ENCODE peak calls at places on chromosomes 6 and 20, in nine cellular contexts. L is heart right ventricle, O is right lobe of liver, I is pancreas, R is right atrium auricular region, B is cardiac muscle cell, Z is lung, K is stomach, C is IMR-90. A is an unnamed sample.

GRCh38 chr6:45959534-45960195 is 56.0 kb downstream of the CLIC5 start:
- DNase-seq in L (no peak), O (no peak), I (no peak), R (no peak), B (peak), Z (no peak), K (no peak), C (no peak), A (peak)

GRCh38 chr6:49826743-49827406 is 39.5 kb downstream of the CRISP1 start:
- DNase-seq in L (no peak), O (no peak), I (no peak), R (no peak), B (no peak), Z (no peak), K (no peak), C (no peak), A (no peak)

GRCh38 chr6:89611666-89612065 is 26.9 kb downstream of the LYRM2 start:
- DNase-seq in L (no peak), O (no peak), I (no peak), R (no peak), B (no peak), Z (no peak), K (no peak), C (peak), A (no peak)

GRCh38 chr20:24461848-24462247 is 7.6 kb upstream of the SYNDIG1 start:
- DNase-seq in L (no peak), O (no peak), I (no peak), R (no peak), B (no peak), Z (no peak), K (no peak), C (no peak), A (no peak)

GRCh38 chr6:32607263-32607987 is 17.8 kb upstream of the HLA-DRB1 start:
- DNase-seq in L (no peak), O (no peak), I (no peak), R (no peak), B (no peak), Z (no peak), K (no peak), C (no peak), A (no peak)

GRCh38 chr20:52167232-52167840 is 24.2 kb downstream of the ZFP64 start:
- DNase-seq in L (no peak), O (no peak), I (no peak), R (no peak), B (no peak), Z (no peak), K (no peak), C (no peak), A (no peak)

GRCh38 chr6:106177786-106178185 is 91.7 kb downstream of the PRDM1 start:
- DNase-seq in L (no peak), O (no peak), I (no peak), R (no peak), B (no peak), Z (no peak), K (no peak), C (no peak), A (no peak)

GRCh38 chr6:44646355-44646754 is 258.8 kb downstream of the CDC5L start:
- DNase-seq in L (no peak), O (no peak), I (no peak), R (no peak), B (no peak), Z (no peak), K (no peak), C (peak), A (no peak)

GRCh38 chr6:162856885-162857284 is 129.1 kb downstream of the PACRG start:
- DNase-seq in L (no peak), O (no peak), I (peak), R (no peak), B (peak), Z (no peak), K (no peak), C (peak), A (peak)

GRCh38 chr6:40727272-40727671 is 140.1 kb upstream of the LRFN2 start:
- DNase-seq in L (no peak), O (no peak), I (no peak), R (no peak), B (no peak), Z (no peak), K (no peak), C (no peak), A (no peak)

GRCh38 chr6:42251500-42251899 is 33.8 kb upstream of the MRPS10 start:
- DNase-seq in L (no peak), O (no peak), I (no peak), R (no peak), B (no peak), Z (no peak), K (no peak), C (peak), A (no peak)

GRCh38 chr6:12113190-12113578 is 101.1 kb downstream of the HIVEP1 start:
- DNase-seq in L (no peak), O (no peak), I (no peak), R (no peak), B (no peak), Z (no peak), K (no peak), C (peak), A (no peak)

GRCh38 chr20:44576297-44576696 is 6.1 kb upstream of the PKIG start:
- DNase-seq in L (no peak), O (no peak), I (no peak), R (no peak), B (no peak), Z (no peak), K (no peak), C (peak), A (no peak)

GRCh38 chr6:35181933-35182612 is 31.7 kb upstream of the SCUBE3 start:
- DNase-seq in L (peak), O (no peak), I (no peak), R (peak), B (no peak), Z (peak), K (peak), C (peak), A (no peak)

GRCh38 chr6:119497988-119498727 is 148.6 kb upstream of the MAN1A1 start:
- DNase-seq in L (no peak), O (no peak), I (no peak), R (no peak), B (no peak), Z (no peak), K (no peak), C (no peak), A (no peak)

GRCh38 chr20:46006031-46006430 is 2.7 kb upstream of the MMP9 start:
- DNase-seq in L (no peak), O (no peak), I (no peak), R (no peak), B (no peak), Z (no peak), K (no peak), C (no peak), A (no peak)

GRCh38 chr20:63280929-63281545 is 8.4 kb downstream of the ARFGAP1 start:
- DNase-seq in L (peak), O (no peak), I (no peak), R (no peak), B (no peak), Z (no peak), K (no peak), C (no peak), A (no peak)
- TF ChIP-seq CTCF in L (no peak), O (no peak), I (no peak), R (no peak), B (peak), Z (no peak), K (no peak), C (peak), A (peak)

GRCh38 chr20:64101731-64102621 is 5.4 kb downstream of the NPBWR2 start:
- DNase-seq in L (peak), O (peak), I (no peak), R (no peak), B (peak), Z (no peak), K (peak), C (no peak), A (no peak)
- H3K4me3 ChIP-seq in L (peak), O (peak), I (peak), R (peak), B (peak), Z (no peak), K (peak), C (no peak), A (peak)

DNA sequence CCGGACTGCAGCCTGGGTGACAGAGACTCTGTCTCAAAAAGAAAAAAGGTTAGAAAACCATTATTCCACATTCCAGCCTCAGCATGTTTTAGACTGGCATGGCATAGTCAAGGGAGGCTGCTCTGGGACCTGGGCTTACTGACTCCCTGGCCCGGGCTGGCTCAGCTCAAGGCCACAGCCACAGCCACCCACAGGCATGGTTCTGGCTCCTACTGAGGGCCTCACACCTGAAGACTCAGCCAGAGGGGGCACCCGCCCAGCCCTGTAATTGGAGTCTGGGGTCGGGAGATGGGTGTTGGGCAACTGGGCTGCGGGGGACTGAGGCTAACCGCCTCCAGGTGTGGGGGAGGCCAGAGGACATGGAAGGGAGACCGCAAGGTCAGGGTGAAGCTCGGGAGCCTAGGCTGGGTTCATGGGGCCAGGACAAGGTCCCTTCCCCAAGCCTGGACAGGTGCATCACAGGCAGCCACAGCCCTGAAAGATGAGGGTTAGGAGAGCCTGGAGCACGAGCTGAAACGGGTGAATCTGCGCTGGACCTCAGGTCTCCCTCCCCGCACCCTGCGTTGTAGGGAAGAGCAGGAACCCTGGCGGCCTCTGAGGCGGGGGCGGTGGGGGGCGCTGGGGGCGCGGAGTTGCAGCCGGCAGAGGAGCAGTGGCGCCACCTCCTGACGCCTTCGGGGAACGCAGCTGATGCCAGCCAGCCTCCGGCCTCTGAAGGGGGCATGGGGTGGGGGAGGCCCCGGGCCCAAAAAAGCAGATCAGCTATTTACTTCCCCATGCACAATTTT is 67.7 kb upstream of the SRSF6 start:
- DNase-seq in L (no peak), O (no peak), I (no peak), R (no peak), B (peak), Z (no peak), K (no peak), C (no peak), A (no peak)
- TF ChIP-seq CTCF in L (peak), O (peak), I (no peak), R (peak), B (peak), Z (no peak), K (no peak), C (peak), A (peak)

DNA sequence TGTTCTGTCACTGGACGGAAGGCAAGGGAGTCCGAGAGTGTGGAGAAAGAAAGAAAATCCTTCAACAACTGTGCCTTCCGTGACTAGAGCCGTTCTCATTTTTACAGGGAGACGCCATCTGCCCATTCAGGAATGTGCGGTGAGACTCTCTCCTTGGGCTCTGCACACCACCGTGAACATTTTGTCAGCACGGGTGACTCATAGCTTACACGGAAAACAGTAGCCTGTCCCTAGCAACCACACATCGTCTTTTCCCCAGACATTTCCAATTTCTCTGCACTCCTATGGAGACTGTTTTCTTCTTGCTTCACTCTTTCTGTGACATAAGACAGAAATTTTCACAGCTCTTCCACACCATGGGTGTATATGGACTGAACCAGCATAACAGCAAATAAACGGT is 55.1 kb downstream of the TBXT start:
- DNase-seq in L (no peak), O (no peak), I (no peak), R (no peak), B (no peak), Z (no peak), K (no peak), C (peak), A (no peak)
- H3K4me3 ChIP-seq in L (no peak), O (no peak), I (no peak), R (no peak), B (no peak), Z (no peak), K (peak), C (no peak), A (no peak)

GRCh38 chr6:111844921-111845320 is 28.3 kb downstream of the FYN start:
- DNase-seq in L (no peak), O (no peak), I (no peak), R (no peak), B (no peak), Z (no peak), K (no peak), C (no peak), A (no peak)
- TF ChIP-seq CTCF in L (no peak), O (no peak), I (no peak), R (peak), B (no peak), Z (no peak), K (no peak), C (no peak), A (no peak)

DNA sequence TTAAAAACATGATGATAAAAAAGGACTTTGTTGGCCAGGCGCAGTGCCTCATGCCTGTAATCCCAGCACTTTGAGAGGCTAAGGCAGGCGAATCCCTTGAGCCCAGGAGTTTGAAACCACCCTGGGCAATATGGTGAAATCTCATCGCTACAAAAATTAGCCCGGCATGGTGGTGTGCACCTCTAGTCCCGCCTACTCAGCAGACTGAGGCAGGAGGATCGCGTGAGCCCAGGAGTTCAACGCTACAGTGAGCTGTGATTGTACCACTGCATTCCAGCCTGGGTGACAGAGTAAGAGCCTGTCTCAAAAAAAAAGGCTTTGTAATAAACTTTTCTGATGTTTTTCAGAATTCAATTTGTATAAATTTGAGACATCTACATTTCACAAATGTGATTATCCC is 60.1 kb downstream of the GFOD1 start:
- DNase-seq in L (no peak), O (no peak), I (no peak), R (no peak), B (no peak), Z (no peak), K (no peak), C (no peak), A (no peak)
- H3K4me3 ChIP-seq in L (no peak), O (no peak), I (no peak), R (no peak), B (no peak), Z (no peak), K (no peak), C (no peak), A (no peak)

A was measured in LNCaP clone FGC.